ENCODE peak calls at places on chromosomes 7 and 10, in six cellular contexts. F is H9, J is mesenchymal stem cell, G is neuronal stem cell, T is IMR-90, B is H1. K is an unnamed sample.
A peak's percentile ranks its signal among the peaks of the same experiment; 100 is the strongest.

GRCh38 chr10:34780818-34781380 is 34.2 kb downstream of the PARD3 start:
- DNase-seq in F (no peak), J (peak; percentile 80), G (no peak), T (peak; percentile 63), B (no peak), K (peak; percentile 34)

GRCh38 chr10:14425031-14425430 is 94.3 kb upstream of the FRMD4A start:
- DNase-seq in F (no peak), J (no peak), G (peak; percentile 69), T (no peak), B (no peak), K (no peak)

GRCh38 chr7:76515999-76516443 is 5.7 kb downstream of the UPK3B start:
- DNase-seq in F (no peak), J (no peak), G (no peak), T (peak; percentile 23), B (no peak), K (no peak)

GRCh38 chr7:151003572-151003971 is 12.8 kb downstream of the NOS3 start:
- DNase-seq in F (no peak), J (no peak), G (no peak), T (no peak), B (no peak), K (no peak)

GRCh38 chr7:156544919-156545715 is 95.5 kb upstream of the RNF32 start:
- DNase-seq in F (no peak), J (no peak), G (no peak), T (no peak), B (no peak), K (peak; percentile 28)

GRCh38 chr7:17130281-17131059 is 168.0 kb upstream of the AHR start:
- DNase-seq in F (no peak), J (peak; percentile 83), G (peak; percentile 24), T (peak; percentile 90), B (no peak), K (peak; percentile 99)

GRCh38 chr7:157684157-157684595 is 347.4 kb downstream of the DNAJB6 start:
- DNase-seq in F (peak; percentile 77), J (no peak), G (peak; percentile 90), T (no peak), B (no peak), K (peak; percentile 80)

GRCh38 chr10:11824825-11825224 is 1.7 kb downstream of the PROSER2 start:
- DNase-seq in F (no peak), J (no peak), G (no peak), T (no peak), B (no peak), K (no peak)

GRCh38 chr10:119412831-119413737 is 129.4 kb downstream of the RGS10 start:
- DNase-seq in F (peak; percentile 57), J (peak; percentile 65), G (no peak), T (peak; percentile 72), B (no peak), K (peak; percentile 86)

GRCh38 chr10:47311900-47312662 is 10.2 kb upstream of the GDF2 start:
- DNase-seq in F (peak; percentile 91), J (peak; percentile 46), G (peak; percentile 61), T (peak; percentile 67), B (peak; percentile 87), K (peak; percentile 85)

GRCh38 chr10:42958142-42958868 is 118.6 kb upstream of the RET start:
- DNase-seq in F (no peak), J (no peak), G (no peak), T (no peak), B (no peak), K (no peak)

GRCh38 chr10:29063806-29064644 is 224.8 kb upstream of the LYZL1 start:
- DNase-seq in F (no peak), J (peak; percentile 43), G (no peak), T (peak; percentile 52), B (no peak), K (peak; percentile 23)
- H3K27ac ChIP-seq in F (no peak overlapping the region), J (peak overlapping the region; percentile 35), G (no peak overlapping the region), T (no peak overlapping the region), B (no peak overlapping the region), K (no peak overlapping the region)

GRCh38 chr10:29579455-29579970 is 55.3 kb downstream of the SVIL start:
- DNase-seq in F (no peak), J (no peak), G (no peak), T (no peak), B (no peak), K (no peak)
- H3K18ac ChIP-seq in F (no peak overlapping the region), J (no peak overlapping the region), G (no peak overlapping the region), T (no peak overlapping the region), B (peak overlapping the region; percentile 19), K (no peak overlapping the region)

GRCh38 chr7:37282093-37282444 is 166.6 kb downstream of the ELMO1 start:
- DNase-seq in F (no peak), J (no peak), G (no peak), T (no peak), B (no peak), K (no peak)

GRCh38 chr7:37282927-37283326 is 165.7 kb downstream of the ELMO1 start:
- DNase-seq in F (no peak), J (no peak), G (no peak), T (no peak), B (no peak), K (no peak)

GRCh38 chr7:37284285-37284684 is 164.4 kb downstream of the ELMO1 start:
- DNase-seq in F (no peak), J (no peak), G (no peak), T (no peak), B (no peak), K (no peak)

GRCh38 chr7:37283701-37284100 is 165.0 kb downstream of the ELMO1 start:
- DNase-seq in F (no peak), J (no peak), G (no peak), T (no peak), B (no peak), K (no peak)

DNA sequence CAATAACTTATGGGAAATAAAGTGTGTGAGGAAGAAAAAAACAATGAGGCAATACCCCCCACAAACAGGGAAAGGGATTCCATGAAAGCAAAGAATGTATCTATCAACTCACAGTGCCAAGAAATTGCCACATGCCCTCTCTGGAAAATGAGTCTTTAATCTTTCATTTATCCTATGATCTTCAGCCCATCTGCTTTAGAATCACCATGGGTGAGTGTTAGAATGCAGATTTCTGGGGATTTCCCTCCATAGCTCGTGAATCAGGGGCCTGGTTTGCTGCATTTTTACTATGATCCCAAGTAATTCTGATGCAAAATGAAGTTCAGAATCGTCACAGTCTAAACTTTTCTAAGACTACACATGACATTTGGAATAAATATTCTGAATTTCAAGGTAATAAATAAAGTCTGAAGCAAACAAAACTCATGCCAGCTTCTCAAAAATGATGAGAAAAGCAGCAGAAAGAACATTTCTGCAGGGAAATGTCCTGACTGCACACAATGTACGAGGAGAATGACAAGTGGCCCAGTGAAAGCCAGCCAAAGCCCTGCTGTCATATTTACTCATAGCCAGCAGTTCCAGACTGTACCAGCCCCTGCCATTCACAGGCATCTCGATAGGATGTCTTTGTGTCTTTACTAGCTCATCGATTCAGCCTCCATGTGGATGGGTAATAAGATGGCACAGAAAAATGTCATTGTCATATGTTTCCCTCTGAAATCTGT is 167.1 kb downstream of the ELMO1 start:
- DNase-seq in F (no peak), J (no peak), G (no peak), T (no peak), B (no peak), K (no peak)
- H2BK15ac ChIP-seq in F (no peak overlapping the region), J (no peak overlapping the region), G (no peak overlapping the region), T (no peak overlapping the region), B (no peak overlapping the region), K (no peak overlapping the region)

DNA sequence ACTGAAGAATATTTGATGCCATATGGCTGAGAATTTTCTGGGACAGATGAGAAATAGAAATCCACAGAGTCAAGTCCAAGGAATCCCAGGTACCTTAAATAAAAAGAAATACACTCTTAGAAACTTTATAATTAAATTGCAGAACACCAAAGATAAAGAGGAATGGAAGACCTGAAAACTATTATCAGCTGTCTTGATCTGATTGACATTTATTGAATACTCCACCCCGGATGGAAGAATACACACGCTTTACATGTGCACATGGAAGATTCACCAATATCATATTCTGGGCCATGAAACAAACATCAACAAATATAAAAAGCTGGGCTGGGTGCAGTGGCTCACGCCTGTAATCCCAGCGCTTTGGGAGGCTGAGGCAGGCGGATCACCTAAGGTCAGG is 81.6 kb downstream of the EXOC6 start:
- DNase-seq in F (no peak), J (no peak), G (no peak), T (no peak), B (no peak), K (no peak)
- H3K27ac ChIP-seq in F (no peak overlapping the region), J (no peak overlapping the region), G (no peak overlapping the region), T (no peak overlapping the region), B (no peak overlapping the region), K (no peak overlapping the region)

DNA sequence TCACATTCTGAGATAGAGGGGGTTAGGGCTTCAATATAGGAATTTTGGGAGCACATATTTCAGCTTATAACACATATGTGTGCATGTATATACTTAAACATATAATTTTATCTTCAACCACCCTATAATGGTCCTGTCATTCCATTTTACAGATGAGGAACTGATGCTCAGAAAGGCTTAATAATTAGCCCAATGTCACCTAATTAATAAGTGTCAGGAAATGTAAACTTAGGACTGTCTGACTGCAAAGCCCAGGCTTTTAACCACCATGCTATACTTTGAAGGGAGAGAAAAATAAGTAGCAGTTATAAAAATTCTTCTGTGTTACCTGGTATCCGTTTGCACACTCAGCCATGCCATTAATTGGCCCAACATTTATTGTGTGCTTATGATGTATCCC is 172.6 kb downstream of the SKIDA1 start:
- DNase-seq in F (no peak), J (no peak), G (no peak), T (no peak), B (no peak), K (no peak)
- H3K18ac ChIP-seq in F (no peak overlapping the region), J (no peak overlapping the region), G (no peak overlapping the region), T (no peak overlapping the region), B (no peak overlapping the region), K (no peak overlapping the region)

GRCh38 chr10:17396004-17396403 is 58.4 kb downstream of the ST8SIA6 start:
- DNase-seq in F (no peak), J (no peak), G (no peak), T (no peak), B (peak; percentile 8), K (no peak)
- H2BK15ac ChIP-seq in F (no peak overlapping the region), J (no peak overlapping the region), G (no peak overlapping the region), T (no peak overlapping the region), B (no peak overlapping the region), K (no peak overlapping the region)

K was measured in mesendoderm.